ENCODE peak calls at places on chromosomes 1 and 21, in six cellular contexts. Y, L, G, M, K and B are unnamed samples.

GRCh38 chr1:119136401-119136800 is 4.1 kb downstream of the WARS2 start:
- DNase-seq in Y (peak), L (no peak), G (peak), M (no peak), K (no peak), B (no peak)

GRCh38 chr1:111832521-111833155 is 76.9 kb downstream of the DDX20 start:
- DNase-seq in Y (no peak), L (no peak), G (no peak), M (no peak), K (no peak), B (no peak)

GRCh38 chr1:184825571-184825970 is 70.9 kb upstream of the EDEM3 start:
- DNase-seq in Y (no peak), L (no peak), G (no peak), M (no peak), K (no peak), B (no peak)

GRCh38 chr21:34820051-34820450 is 151.3 kb downstream of the CLIC6 start:
- DNase-seq in Y (no peak), L (no peak), G (no peak), M (no peak), K (no peak), B (no peak)

GRCh38 chr21:41886331-41886730 is 7.2 kb upstream of the PRDM15 start:
- DNase-seq in Y (no peak), L (no peak), G (no peak), M (no peak), K (no peak), B (no peak)

GRCh38 chr1:159913451-159914192 is 11.7 kb downstream of the TAGLN2 start:
- DNase-seq in Y (no peak), L (no peak), G (no peak), M (no peak), K (no peak), B (no peak)

GRCh38 chr1:155208406-155208655 is 164 bp upstream of the MTX1 start:
- DNase-seq in Y (no peak), L (no peak), G (no peak), M (no peak), K (no peak), B (no peak)

GRCh38 chr1:31871703-31872102 is 55.9 kb upstream of the SPOCD1 start:
- DNase-seq in Y (no peak), L (no peak), G (no peak), M (no peak), K (no peak), B (no peak)

GRCh38 chr1:59985901-59986735 is 59.5 kb upstream of the CYP2J2 start:
- DNase-seq in Y (peak), L (no peak), G (no peak), M (no peak), K (no peak), B (no peak)

GRCh38 chr1:59686170-59686569 is 128.6 kb upstream of the HOOK1 start:
- DNase-seq in Y (no peak), L (no peak), G (no peak), M (no peak), K (no peak), B (no peak)

GRCh38 chr1:61268546-61269243 is 186.3 kb downstream of the NFIA start:
- DNase-seq in Y (no peak), L (no peak), G (no peak), M (no peak), K (no peak), B (no peak)

GRCh38 chr1:72357411-72357810 is 75.1 kb upstream of the NEGR1 start:
- DNase-seq in Y (peak), L (no peak), G (peak), M (no peak), K (no peak), B (no peak)

GRCh38 chr1:232486006-232486405 is 143.9 kb downstream of the SIPA1L2 start:
- DNase-seq in Y (no peak), L (no peak), G (no peak), M (no peak), K (no peak), B (no peak)

GRCh38 chr1:232489256-232489655 is 140.7 kb downstream of the SIPA1L2 start:
- DNase-seq in Y (no peak), L (no peak), G (no peak), M (no peak), K (no peak), B (no peak)

GRCh38 chr1:232486454-232487202 is 143.3 kb downstream of the SIPA1L2 start:
- DNase-seq in Y (no peak), L (no peak), G (peak), M (no peak), K (no peak), B (no peak)

DNA sequence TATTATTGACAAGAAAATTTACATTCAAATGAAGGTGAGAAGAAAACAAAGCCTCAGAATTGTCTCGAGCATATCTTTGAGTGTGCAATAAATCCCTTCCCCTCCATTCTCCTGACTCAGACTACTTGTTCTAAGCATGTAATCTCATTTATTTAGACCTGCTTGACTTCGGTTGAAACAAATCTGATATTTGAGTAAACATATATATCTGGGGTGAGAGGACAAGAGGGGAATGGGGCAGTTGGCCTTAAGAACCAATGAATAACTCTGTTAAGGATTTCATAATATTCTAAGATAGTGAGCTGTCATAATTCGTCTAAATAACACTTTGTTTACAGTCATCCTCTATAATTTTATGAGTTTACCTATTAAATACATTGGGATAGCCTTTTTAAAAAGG is 142.7 kb downstream of the SIPA1L2 start:
- DNase-seq in Y (no peak), L (no peak), G (no peak), M (no peak), K (no peak), B (no peak)
- H3K4me3 ChIP-seq in Y (no peak), L (no peak), G (no peak), M (no peak), K (no peak), B (no peak)

GRCh38 chr1:161195171-161195570 is 3.7 kb downstream of the ADAMTS4 start:
- DNase-seq in Y (no peak), L (no peak), G (no peak), M (peak), K (no peak), B (no peak)

GRCh38 chr1:161196111-161196510 is 2.7 kb downstream of the ADAMTS4 start:
- DNase-seq in Y (no peak), L (no peak), G (no peak), M (no peak), K (no peak), B (no peak)

GRCh38 chr1:161197560-161198205 is 1.2 kb downstream of the ADAMTS4 start:
- DNase-seq in Y (no peak), L (no peak), G (no peak), M (no peak), K (peak), B (no peak)

GRCh38 chr1:161198206-161198876 is 513 bp downstream of the ADAMTS4 start:
- DNase-seq in Y (peak), L (no peak), G (no peak), M (no peak), K (peak), B (peak)

GRCh38 chr1:161196521-161197451 is 2.1 kb downstream of the ADAMTS4 start:
- DNase-seq in Y (peak), L (no peak), G (peak), M (no peak), K (peak), B (peak)
- H3K4me3 ChIP-seq in Y (peak), L (peak), G (no peak), M (no peak), K (peak), B (peak)

GRCh38 chr1:78743626-78744025 is 94.0 kb downstream of the IFI44 start:
- DNase-seq in Y (peak), L (no peak), G (no peak), M (no peak), K (no peak), B (no peak)
- H3K4me3 ChIP-seq in Y (no peak), L (no peak), G (no peak), M (no peak), K (no peak), B (no peak)

GRCh38 chr1:201537966-201538617 is 835 bp upstream of the NAV1 start:
- DNase-seq in Y (no peak), L (no peak), G (peak), M (no peak), K (no peak), B (peak)
- H3K4me3 ChIP-seq in Y (peak), L (peak), G (peak), M (peak), K (peak), B (no peak)